ENCODE peak calls at places on chromosomes 12 and 14, in six cellular contexts. K is neuronal stem cell, J is IMR-90, P is mesendoderm, I is H1, X is mesenchymal stem cell. A is an unnamed sample.
A peak's percentile ranks its signal among the peaks of the same experiment; 100 is the strongest.

GRCh38 chr12:116000252-116000651 is 277.2 kb downstream of the MED13L start:
- DNase-seq in J (no peak), K (no peak), I (no peak), P (no peak), X (no peak), A (no peak)

GRCh38 chr12:114306646-114307045 is 99.3 kb downstream of the TBX5 start:
- DNase-seq in K (no peak), I (no peak), J (peak; percentile 71), P (no peak), X (no peak), A (no peak)

GRCh38 chr12:20368653-20369163 is 371 bp downstream of the PDE3A start:
- DNase-seq in X (peak; percentile 76), K (peak; percentile 67), J (peak; percentile 37), I (no peak), P (peak; percentile 68), A (peak; percentile 57)

GRCh38 chr14:23514009-23514962 is 37.3 kb downstream of the ZFHX2 start:
- DNase-seq in J (no peak), K (no peak), P (no peak), I (no peak), X (no peak), A (peak; percentile 11)

GRCh38 chr12:3712209-3712992 is 40.5 kb downstream of the CRACR2A start:
- DNase-seq in P (peak; percentile 33), I (no peak), X (no peak), K (no peak), J (no peak), A (no peak)

GRCh38 chr12:110004598-110004997 is 5.4 kb downstream of the ANKRD13A start:
- DNase-seq in K (no peak), J (no peak), I (no peak), X (no peak), P (no peak), A (no peak)

GRCh38 chr12:114751712-114752111 is 67.7 kb upstream of the TBX3 start:
- DNase-seq in K (no peak), X (no peak), I (no peak), J (no peak), P (peak; percentile 57), A (no peak)

GRCh38 chr12:109640961-109641360 is 67.4 kb downstream of the MVK start:
- DNase-seq in K (no peak), J (no peak), X (no peak), I (no peak), P (no peak), A (no peak)

GRCh38 chr12:70664463-70664862 is 27.2 kb upstream of the PTPRB start:
- DNase-seq in P (peak; percentile 11), K (peak; percentile 55), I (no peak), J (no peak), X (no peak), A (peak; percentile 45)

GRCh38 chr14:81831128-81831815 is 297.6 kb upstream of the SEL1L start:
- DNase-seq in I (no peak), X (no peak), P (peak; percentile 59), J (no peak), K (no peak), A (no peak)

GRCh38 chr12:70400124-70400523 is 34.0 kb downstream of the KCNMB4 start:
- DNase-seq in X (no peak), I (no peak), J (no peak), P (no peak), K (no peak), A (no peak)

GRCh38 chr12:99332936-99333591 is 314.5 kb upstream of the GARIN6 start:
- DNase-seq in P (no peak), I (no peak), K (no peak), X (no peak), J (no peak), A (no peak)

GRCh38 chr14:99230271-99231141 is 41.5 kb downstream of the BCL11B start:
- DNase-seq in K (no peak), X (no peak), I (no peak), J (no peak), P (peak; percentile 79), A (peak; percentile 74)

GRCh38 chr12:133010657-133011297 is 24.6 kb downstream of the ZNF26 start:
- DNase-seq in P (peak; percentile 23), J (no peak), I (no peak), X (peak; percentile 17), K (no peak), A (no peak)

GRCh38 chr12:46459111-46459510 is 86.5 kb upstream of the SLC38A2 start:
- DNase-seq in P (peak; percentile 48), J (peak; percentile 91), X (peak; percentile 73), K (no peak), I (no peak), A (no peak)

GRCh38 chr12:64916431-64916830 is 92.0 kb downstream of the TBC1D30 start:
- DNase-seq in K (no peak), I (no peak), P (no peak), X (no peak), J (no peak), A (no peak)

GRCh38 chr14:103522649-103523582 is at the start of gene CKB:
- DNase-seq in J (peak; percentile 45), K (peak; percentile 74), I (no peak), X (peak; percentile 71), P (peak; percentile 71), A (peak; percentile 75)

GRCh38 chr12:1197264-1198018 is 206.4 kb downstream of the ERC1 start:
- DNase-seq in X (peak; percentile 14), I (no peak), P (no peak), J (peak; percentile 57), K (no peak), A (no peak)
- H2BK15ac ChIP-seq in X (no peak overlapping the region), I (no peak overlapping the region), P (no peak overlapping the region), J (no peak overlapping the region), K (no peak overlapping the region), A (no peak overlapping the region)

GRCh38 chr12:57753938-57754337 is 965 bp upstream of the MARCHF9 start:
- DNase-seq in I (no peak), P (no peak), J (no peak), K (no peak), X (no peak), A (no peak)
- H2BK15ac ChIP-seq in I (no peak overlapping the region), P (no peak overlapping the region), J (no peak overlapping the region), K (no peak overlapping the region), X (no peak overlapping the region), A (no peak overlapping the region)

DNA sequence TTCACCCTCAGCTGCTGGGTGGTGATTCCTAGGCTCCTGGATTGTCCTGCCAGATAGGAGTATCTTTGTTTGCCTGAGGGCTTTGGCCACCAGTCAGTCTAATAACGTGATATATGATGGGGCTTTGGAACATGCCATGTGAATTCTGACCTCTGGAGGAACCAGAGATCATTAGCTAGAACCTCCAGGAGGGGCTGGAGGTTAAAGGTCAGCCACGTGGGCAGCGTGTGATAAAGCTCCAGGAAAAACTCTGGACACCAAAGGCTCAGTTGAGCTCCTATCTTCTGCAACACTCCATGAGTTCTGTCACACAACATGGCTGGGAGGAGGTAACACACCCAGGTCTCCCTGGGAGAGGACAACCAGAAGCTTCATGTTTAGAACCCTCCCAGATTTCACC is 251.1 kb downstream of the DAD1 start:
- DNase-seq in P (no peak), J (no peak), I (no peak), K (no peak), X (no peak), A (no peak)
- H2BK15ac ChIP-seq in P (no peak overlapping the region), J (no peak overlapping the region), I (no peak overlapping the region), K (no peak overlapping the region), X (no peak overlapping the region), A (no peak overlapping the region)

GRCh38 chr14:89543420-89543790 is 126.4 kb upstream of the FOXN3 start:
- DNase-seq in P (no peak), I (no peak), K (peak; percentile 21), X (no peak), J (no peak), A (no peak)

GRCh38 chr14:89540830-89541470 is 123.9 kb upstream of the FOXN3 start:
- DNase-seq in I (no peak), K (no peak), X (peak; percentile 70), J (peak; percentile 95), P (peak; percentile 80), A (no peak)

GRCh38 chr14:89542768-89543419 is 125.9 kb upstream of the FOXN3 start:
- DNase-seq in P (no peak), X (no peak), I (no peak), K (no peak), J (no peak), A (no peak)

GRCh38 chr14:89537911-89538310 is 120.9 kb upstream of the FOXN3 start:
- DNase-seq in P (peak; percentile 39), J (no peak), I (no peak), K (no peak), X (no peak), A (no peak)

GRCh38 chr14:89540009-89540829 is 123.2 kb upstream of the FOXN3 start:
- DNase-seq in P (no peak), I (no peak), J (peak; percentile 38), X (no peak), K (no peak), A (no peak)
- H2BK15ac ChIP-seq in P (peak overlapping the region; percentile 27), I (no peak overlapping the region), J (peak overlapping the region; percentile 95), X (no peak overlapping the region), K (no peak overlapping the region), A (no peak overlapping the region)

GRCh38 chr12:112796067-112796466 is 4.5 kb downstream of the RPH3A start:
- DNase-seq in P (peak; percentile 68), X (no peak), K (no peak), I (no peak), J (no peak), A (peak; percentile 50)
- H2BK15ac ChIP-seq in P (no peak overlapping the region), X (no peak overlapping the region), K (no peak overlapping the region), I (no peak overlapping the region), J (no peak overlapping the region), A (no peak overlapping the region)

DNA sequence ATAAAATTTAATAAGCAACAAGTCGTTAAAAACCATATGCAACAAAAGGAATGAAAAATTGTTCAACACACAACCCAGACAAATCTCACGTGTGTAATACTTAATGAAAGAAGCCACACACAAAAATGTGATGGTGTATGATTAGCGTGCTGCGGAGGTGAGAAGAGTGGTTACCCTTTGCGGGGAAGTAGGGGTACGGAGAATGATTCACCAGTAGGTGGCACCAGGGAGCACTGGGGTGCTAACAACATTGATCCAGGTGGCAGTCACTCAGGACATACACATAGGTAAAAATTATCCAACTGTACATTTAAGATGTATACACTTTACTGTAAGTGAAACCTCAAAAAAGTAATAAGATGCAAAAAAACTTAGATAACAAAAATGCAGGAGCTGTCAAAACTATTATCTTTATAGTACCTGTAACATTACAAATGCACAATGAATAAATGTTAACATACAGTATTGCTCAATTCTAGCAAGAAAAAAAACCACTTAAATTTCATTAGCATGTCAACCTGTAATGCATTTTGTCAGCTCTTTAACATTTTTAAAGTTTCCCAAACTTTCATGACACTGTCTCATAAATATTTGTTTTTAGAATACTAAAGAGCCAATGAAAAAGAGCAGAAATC is 46.8 kb downstream of the TMCC3 start:
- DNase-seq in J (no peak), P (peak; percentile 30), I (no peak), K (no peak), X (no peak), A (no peak)
- H2BK15ac ChIP-seq in J (no peak overlapping the region), P (no peak overlapping the region), I (no peak overlapping the region), K (no peak overlapping the region), X (no peak overlapping the region), A (no peak overlapping the region)